ENCODE peak calls at places on chromosomes 2 and 18, in five cellular contexts. One of them, this sample, is unnamed.

GRCh38 chr2:222448806-222449205 is 24.5 kb downstream of the SGPP2 start:
- DNase-seq in stimulated activated CD8-positive, alpha-beta memory T cell treated with anti-CD3 and anti-CD28 coated beads, Interleukin-7, amount 100 ng/mL, for 24 hours: no peak
- DNase-seq in stimulated activated naive CD8-positive, alpha-beta T cell treated with anti-CD3 and anti-CD28 coated beads, Interleukin-15, amount 100 ng/mL, for 72 hours: no peak
- DNase-seq in astrocyte of the hippocampus: no peak
- DNase-seq in fibroblast of the aortic adventitia: peak; percentile 72
- DNase-seq in this sample: no peak

GRCh38 chr2:33266467-33266866 is 210.0 kb upstream of the RASGRP3 start:
- DNase-seq in stimulated activated CD8-positive, alpha-beta memory T cell treated with anti-CD3 and anti-CD28 coated beads, Interleukin-7, amount 100 ng/mL, for 24 hours: no peak
- DNase-seq in stimulated activated naive CD8-positive, alpha-beta T cell treated with anti-CD3 and anti-CD28 coated beads, Interleukin-15, amount 100 ng/mL, for 72 hours: no peak
- DNase-seq in astrocyte of the hippocampus: no peak
- DNase-seq in fibroblast of the aortic adventitia: no peak
- DNase-seq in this sample: no peak

GRCh38 chr2:210955591-210955990 is 399.2 kb downstream of the CPS1 start:
- DNase-seq in stimulated activated CD8-positive, alpha-beta memory T cell treated with anti-CD3 and anti-CD28 coated beads, Interleukin-7, amount 100 ng/mL, for 24 hours: no peak
- DNase-seq in stimulated activated naive CD8-positive, alpha-beta T cell treated with anti-CD3 and anti-CD28 coated beads, Interleukin-15, amount 100 ng/mL, for 72 hours: no peak
- DNase-seq in astrocyte of the hippocampus: peak; percentile 69
- DNase-seq in fibroblast of the aortic adventitia: peak; percentile 83
- DNase-seq in this sample: no peak

GRCh38 chr2:207478572-207478971 is 51.2 kb upstream of the CREB1 start:
- DNase-seq in stimulated activated CD8-positive, alpha-beta memory T cell treated with anti-CD3 and anti-CD28 coated beads, Interleukin-7, amount 100 ng/mL, for 24 hours: no peak
- DNase-seq in stimulated activated naive CD8-positive, alpha-beta T cell treated with anti-CD3 and anti-CD28 coated beads, Interleukin-15, amount 100 ng/mL, for 72 hours: no peak
- DNase-seq in astrocyte of the hippocampus: no peak
- DNase-seq in fibroblast of the aortic adventitia: no peak
- DNase-seq in this sample: no peak

GRCh38 chr2:55862673-55863390 is 60.8 kb downstream of the EFEMP1 start:
- DNase-seq in stimulated activated CD8-positive, alpha-beta memory T cell treated with anti-CD3 and anti-CD28 coated beads, Interleukin-7, amount 100 ng/mL, for 24 hours: no peak
- DNase-seq in stimulated activated naive CD8-positive, alpha-beta T cell treated with anti-CD3 and anti-CD28 coated beads, Interleukin-15, amount 100 ng/mL, for 72 hours: no peak
- DNase-seq in astrocyte of the hippocampus: peak; percentile 98
- DNase-seq in fibroblast of the aortic adventitia: peak; percentile 100
- DNase-seq in this sample: no peak

GRCh38 chr2:151817929-151818328 is 10.3 kb downstream of the ARL5A start:
- DNase-seq in stimulated activated CD8-positive, alpha-beta memory T cell treated with anti-CD3 and anti-CD28 coated beads, Interleukin-7, amount 100 ng/mL, for 24 hours: no peak
- DNase-seq in stimulated activated naive CD8-positive, alpha-beta T cell treated with anti-CD3 and anti-CD28 coated beads, Interleukin-15, amount 100 ng/mL, for 72 hours: no peak
- DNase-seq in astrocyte of the hippocampus: no peak
- DNase-seq in fibroblast of the aortic adventitia: no peak
- DNase-seq in this sample: no peak

GRCh38 chr2:187573722-187574121 is 19.5 kb upstream of the TFPI start:
- DNase-seq in stimulated activated CD8-positive, alpha-beta memory T cell treated with anti-CD3 and anti-CD28 coated beads, Interleukin-7, amount 100 ng/mL, for 24 hours: no peak
- DNase-seq in stimulated activated naive CD8-positive, alpha-beta T cell treated with anti-CD3 and anti-CD28 coated beads, Interleukin-15, amount 100 ng/mL, for 72 hours: no peak
- DNase-seq in astrocyte of the hippocampus: no peak
- DNase-seq in fibroblast of the aortic adventitia: no peak
- DNase-seq in this sample: no peak

GRCh38 chr2:127624321-127625145 is 21.4 kb upstream of the GPR17 start:
- DNase-seq in stimulated activated CD8-positive, alpha-beta memory T cell treated with anti-CD3 and anti-CD28 coated beads, Interleukin-7, amount 100 ng/mL, for 24 hours: no peak
- DNase-seq in stimulated activated naive CD8-positive, alpha-beta T cell treated with anti-CD3 and anti-CD28 coated beads, Interleukin-15, amount 100 ng/mL, for 72 hours: no peak
- DNase-seq in astrocyte of the hippocampus: no peak
- DNase-seq in fibroblast of the aortic adventitia: no peak
- DNase-seq in this sample: no peak

GRCh38 chr2:236664131-236664530 is 94.5 kb downstream of the ACKR3 start:
- DNase-seq in stimulated activated CD8-positive, alpha-beta memory T cell treated with anti-CD3 and anti-CD28 coated beads, Interleukin-7, amount 100 ng/mL, for 24 hours: no peak
- DNase-seq in stimulated activated naive CD8-positive, alpha-beta T cell treated with anti-CD3 and anti-CD28 coated beads, Interleukin-15, amount 100 ng/mL, for 72 hours: no peak
- DNase-seq in astrocyte of the hippocampus: no peak
- DNase-seq in fibroblast of the aortic adventitia: no peak
- DNase-seq in this sample: no peak

GRCh38 chr2:119024152-119024551 is 82.2 kb downstream of the MARCO start:
- DNase-seq in stimulated activated CD8-positive, alpha-beta memory T cell treated with anti-CD3 and anti-CD28 coated beads, Interleukin-7, amount 100 ng/mL, for 24 hours: no peak
- DNase-seq in stimulated activated naive CD8-positive, alpha-beta T cell treated with anti-CD3 and anti-CD28 coated beads, Interleukin-15, amount 100 ng/mL, for 72 hours: no peak
- DNase-seq in astrocyte of the hippocampus: no peak
- DNase-seq in fibroblast of the aortic adventitia: no peak
- DNase-seq in this sample: no peak

GRCh38 chr2:105391763-105392662 is 6.8 kb downstream of the FHL2 start:
- DNase-seq in stimulated activated CD8-positive, alpha-beta memory T cell treated with anti-CD3 and anti-CD28 coated beads, Interleukin-7, amount 100 ng/mL, for 24 hours: no peak
- DNase-seq in stimulated activated naive CD8-positive, alpha-beta T cell treated with anti-CD3 and anti-CD28 coated beads, Interleukin-15, amount 100 ng/mL, for 72 hours: no peak
- DNase-seq in astrocyte of the hippocampus: peak; percentile 31
- DNase-seq in fibroblast of the aortic adventitia: peak; percentile 37
- DNase-seq in this sample: no peak

GRCh38 chr18:78999939-79000338 is 20.3 kb downstream of the SALL3 start:
- DNase-seq in stimulated activated CD8-positive, alpha-beta memory T cell treated with anti-CD3 and anti-CD28 coated beads, Interleukin-7, amount 100 ng/mL, for 24 hours: no peak
- DNase-seq in stimulated activated naive CD8-positive, alpha-beta T cell treated with anti-CD3 and anti-CD28 coated beads, Interleukin-15, amount 100 ng/mL, for 72 hours: no peak
- DNase-seq in astrocyte of the hippocampus: no peak
- DNase-seq in fibroblast of the aortic adventitia: no peak
- DNase-seq in this sample: no peak

GRCh38 chr2:11681722-11682589 is 12.0 kb upstream of the NTSR2 start:
- DNase-seq in stimulated activated CD8-positive, alpha-beta memory T cell treated with anti-CD3 and anti-CD28 coated beads, Interleukin-7, amount 100 ng/mL, for 24 hours: peak; percentile 28
- DNase-seq in stimulated activated naive CD8-positive, alpha-beta T cell treated with anti-CD3 and anti-CD28 coated beads, Interleukin-15, amount 100 ng/mL, for 72 hours: peak; percentile 66
- DNase-seq in astrocyte of the hippocampus: peak; percentile 36
- DNase-seq in fibroblast of the aortic adventitia: no peak
- DNase-seq in this sample: peak; percentile 34

GRCh38 chr2:25920326-25920725 is 42.0 kb upstream of the ASXL2 start:
- DNase-seq in stimulated activated CD8-positive, alpha-beta memory T cell treated with anti-CD3 and anti-CD28 coated beads, Interleukin-7, amount 100 ng/mL, for 24 hours: no peak
- DNase-seq in stimulated activated naive CD8-positive, alpha-beta T cell treated with anti-CD3 and anti-CD28 coated beads, Interleukin-15, amount 100 ng/mL, for 72 hours: no peak
- DNase-seq in astrocyte of the hippocampus: peak; percentile 20
- DNase-seq in fibroblast of the aortic adventitia: peak; percentile 33
- DNase-seq in this sample: no peak

GRCh38 chr2:169091256-169091655 is 21.9 kb downstream of the DHRS9 start:
- DNase-seq in stimulated activated CD8-positive, alpha-beta memory T cell treated with anti-CD3 and anti-CD28 coated beads, Interleukin-7, amount 100 ng/mL, for 24 hours: no peak
- DNase-seq in stimulated activated naive CD8-positive, alpha-beta T cell treated with anti-CD3 and anti-CD28 coated beads, Interleukin-15, amount 100 ng/mL, for 72 hours: no peak
- DNase-seq in astrocyte of the hippocampus: no peak
- DNase-seq in fibroblast of the aortic adventitia: no peak
- DNase-seq in this sample: no peak

GRCh38 chr2:230809677-230810251 is 55.0 kb upstream of the ITM2C start:
- DNase-seq in stimulated activated CD8-positive, alpha-beta memory T cell treated with anti-CD3 and anti-CD28 coated beads, Interleukin-7, amount 100 ng/mL, for 24 hours: no peak
- DNase-seq in stimulated activated naive CD8-positive, alpha-beta T cell treated with anti-CD3 and anti-CD28 coated beads, Interleukin-15, amount 100 ng/mL, for 72 hours: no peak
- DNase-seq in astrocyte of the hippocampus: no peak
- DNase-seq in fibroblast of the aortic adventitia: no peak
- DNase-seq in this sample: no peak

GRCh38 chr2:38076710-38077430 is 919 bp upstream of the CYP1B1 start:
- DNase-seq in stimulated activated CD8-positive, alpha-beta memory T cell treated with anti-CD3 and anti-CD28 coated beads, Interleukin-7, amount 100 ng/mL, for 24 hours: peak; percentile 56
- DNase-seq in stimulated activated naive CD8-positive, alpha-beta T cell treated with anti-CD3 and anti-CD28 coated beads, Interleukin-15, amount 100 ng/mL, for 72 hours: peak; percentile 86
- DNase-seq in astrocyte of the hippocampus: peak; percentile 93
- DNase-seq in fibroblast of the aortic adventitia: peak; percentile 98
- DNase-seq in this sample: no peak

GRCh38 chr2:36569267-36569860 is 28.6 kb downstream of the FEZ2 start:
- DNase-seq in stimulated activated CD8-positive, alpha-beta memory T cell treated with anti-CD3 and anti-CD28 coated beads, Interleukin-7, amount 100 ng/mL, for 24 hours: no peak
- DNase-seq in stimulated activated naive CD8-positive, alpha-beta T cell treated with anti-CD3 and anti-CD28 coated beads, Interleukin-15, amount 100 ng/mL, for 72 hours: no peak
- DNase-seq in astrocyte of the hippocampus: peak; percentile 56
- DNase-seq in fibroblast of the aortic adventitia: peak; percentile 28
- DNase-seq in this sample: no peak

GRCh38 chr2:64263315-64263714 is 119.1 kb upstream of the PELI1 start:
- DNase-seq in stimulated activated CD8-positive, alpha-beta memory T cell treated with anti-CD3 and anti-CD28 coated beads, Interleukin-7, amount 100 ng/mL, for 24 hours: no peak
- DNase-seq in stimulated activated naive CD8-positive, alpha-beta T cell treated with anti-CD3 and anti-CD28 coated beads, Interleukin-15, amount 100 ng/mL, for 72 hours: no peak
- DNase-seq in astrocyte of the hippocampus: peak; percentile 63
- DNase-seq in fibroblast of the aortic adventitia: peak; percentile 62
- DNase-seq in this sample: no peak

GRCh38 chr2:32118055-32118454 is 47.6 kb upstream of the SLC30A6 start:
- DNase-seq in stimulated activated CD8-positive, alpha-beta memory T cell treated with anti-CD3 and anti-CD28 coated beads, Interleukin-7, amount 100 ng/mL, for 24 hours: no peak
- DNase-seq in stimulated activated naive CD8-positive, alpha-beta T cell treated with anti-CD3 and anti-CD28 coated beads, Interleukin-15, amount 100 ng/mL, for 72 hours: no peak
- DNase-seq in astrocyte of the hippocampus: no peak
- DNase-seq in fibroblast of the aortic adventitia: no peak
- DNase-seq in this sample: no peak

GRCh38 chr2:43115884-43116283 is 110.5 kb downstream of the ZFP36L2 start:
- DNase-seq in stimulated activated CD8-positive, alpha-beta memory T cell treated with anti-CD3 and anti-CD28 coated beads, Interleukin-7, amount 100 ng/mL, for 24 hours: no peak
- DNase-seq in stimulated activated naive CD8-positive, alpha-beta T cell treated with anti-CD3 and anti-CD28 coated beads, Interleukin-15, amount 100 ng/mL, for 72 hours: no peak
- DNase-seq in astrocyte of the hippocampus: no peak
- DNase-seq in fibroblast of the aortic adventitia: no peak
- DNase-seq in this sample: no peak

GRCh38 chr2:108637304-108637669 is 82.0 kb upstream of the RANBP2 start:
- DNase-seq in stimulated activated CD8-positive, alpha-beta memory T cell treated with anti-CD3 and anti-CD28 coated beads, Interleukin-7, amount 100 ng/mL, for 24 hours: no peak
- DNase-seq in stimulated activated naive CD8-positive, alpha-beta T cell treated with anti-CD3 and anti-CD28 coated beads, Interleukin-15, amount 100 ng/mL, for 72 hours: no peak
- DNase-seq in astrocyte of the hippocampus: peak; percentile 84
- DNase-seq in fibroblast of the aortic adventitia: peak; percentile 96
- DNase-seq in this sample: no peak

GRCh38 chr2:48514591-48514990 is 15.4 kb upstream of the STON1 start:
- DNase-seq in stimulated activated CD8-positive, alpha-beta memory T cell treated with anti-CD3 and anti-CD28 coated beads, Interleukin-7, amount 100 ng/mL, for 24 hours: no peak
- DNase-seq in stimulated activated naive CD8-positive, alpha-beta T cell treated with anti-CD3 and anti-CD28 coated beads, Interleukin-15, amount 100 ng/mL, for 72 hours: no peak
- DNase-seq in astrocyte of the hippocampus: peak; percentile 55
- DNase-seq in fibroblast of the aortic adventitia: peak; percentile 36
- DNase-seq in this sample: no peak

GRCh38 chr2:185012643-185013042 is 414.3 kb downstream of the ZNF804A start:
- DNase-seq in stimulated activated CD8-positive, alpha-beta memory T cell treated with anti-CD3 and anti-CD28 coated beads, Interleukin-7, amount 100 ng/mL, for 24 hours: no peak
- DNase-seq in stimulated activated naive CD8-positive, alpha-beta T cell treated with anti-CD3 and anti-CD28 coated beads, Interleukin-15, amount 100 ng/mL, for 72 hours: no peak
- DNase-seq in astrocyte of the hippocampus: peak; percentile 29
- DNase-seq in fibroblast of the aortic adventitia: peak; percentile 2
- DNase-seq in this sample: no peak

GRCh38 chr2:168286535-168286934 is 39.1 kb upstream of the STK39 start:
- DNase-seq in stimulated activated CD8-positive, alpha-beta memory T cell treated with anti-CD3 and anti-CD28 coated beads, Interleukin-7, amount 100 ng/mL, for 24 hours: no peak
- DNase-seq in stimulated activated naive CD8-positive, alpha-beta T cell treated with anti-CD3 and anti-CD28 coated beads, Interleukin-15, amount 100 ng/mL, for 72 hours: no peak
- DNase-seq in astrocyte of the hippocampus: no peak
- DNase-seq in fibroblast of the aortic adventitia: no peak
- DNase-seq in this sample: no peak

GRCh38 chr2:11160731-11161455 is 5.6 kb downstream of the SLC66A3 start:
- DNase-seq in stimulated activated CD8-positive, alpha-beta memory T cell treated with anti-CD3 and anti-CD28 coated beads, Interleukin-7, amount 100 ng/mL, for 24 hours: no peak
- DNase-seq in stimulated activated naive CD8-positive, alpha-beta T cell treated with anti-CD3 and anti-CD28 coated beads, Interleukin-15, amount 100 ng/mL, for 72 hours: no peak
- DNase-seq in astrocyte of the hippocampus: no peak
- DNase-seq in fibroblast of the aortic adventitia: peak; percentile 15
- DNase-seq in this sample: no peak

GRCh38 chr2:10174173-10174572 is 51.6 kb downstream of the RRM2 start:
- DNase-seq in stimulated activated CD8-positive, alpha-beta memory T cell treated with anti-CD3 and anti-CD28 coated beads, Interleukin-7, amount 100 ng/mL, for 24 hours: no peak
- DNase-seq in stimulated activated naive CD8-positive, alpha-beta T cell treated with anti-CD3 and anti-CD28 coated beads, Interleukin-15, amount 100 ng/mL, for 72 hours: no peak
- DNase-seq in astrocyte of the hippocampus: no peak
- DNase-seq in fibroblast of the aortic adventitia: no peak
- DNase-seq in this sample: no peak

GRCh38 chr18:79251021-79251420 is 144.7 kb upstream of the NFATC1 start:
- DNase-seq in stimulated activated CD8-positive, alpha-beta memory T cell treated with anti-CD3 and anti-CD28 coated beads, Interleukin-7, amount 100 ng/mL, for 24 hours: no peak
- DNase-seq in stimulated activated naive CD8-positive, alpha-beta T cell treated with anti-CD3 and anti-CD28 coated beads, Interleukin-15, amount 100 ng/mL, for 72 hours: no peak
- DNase-seq in astrocyte of the hippocampus: peak; percentile 13
- DNase-seq in fibroblast of the aortic adventitia: no peak
- DNase-seq in this sample: no peak

GRCh38 chr2:80001704-80002103 is 302.8 kb downstream of the LRRTM1 start:
- DNase-seq in stimulated activated CD8-positive, alpha-beta memory T cell treated with anti-CD3 and anti-CD28 coated beads, Interleukin-7, amount 100 ng/mL, for 24 hours: no peak
- DNase-seq in stimulated activated naive CD8-positive, alpha-beta T cell treated with anti-CD3 and anti-CD28 coated beads, Interleukin-15, amount 100 ng/mL, for 72 hours: no peak
- DNase-seq in astrocyte of the hippocampus: peak; percentile 12
- DNase-seq in fibroblast of the aortic adventitia: peak; percentile 33
- DNase-seq in this sample: no peak

GRCh38 chr2:219433666-219434467 is 776 bp upstream of the SPEG start:
- DNase-seq in stimulated activated CD8-positive, alpha-beta memory T cell treated with anti-CD3 and anti-CD28 coated beads, Interleukin-7, amount 100 ng/mL, for 24 hours: no peak
- DNase-seq in stimulated activated naive CD8-positive, alpha-beta T cell treated with anti-CD3 and anti-CD28 coated beads, Interleukin-15, amount 100 ng/mL, for 72 hours: peak; percentile 39
- DNase-seq in astrocyte of the hippocampus: no peak
- DNase-seq in fibroblast of the aortic adventitia: peak; percentile 61
- DNase-seq in this sample: no peak

This sample was measured in T follicular helper cell.